ENCODE peak calls at places on chromosome X, in five cellular contexts. B is T-cell, Z is lower lobe of right lung, V is globus pallidus, D is upper lobe of right lung. P is an unnamed sample.
A peak's percentile ranks its signal among the peaks of the same experiment; 100 is the strongest.

GRCh38 chrX:113399501-113400192 is 559.0 kb upstream of the AMOT start:
- DNase-seq in Z (no peak), V (no peak), B (no peak), D (no peak), P (no peak)

GRCh38 chrX:95835223-95835622 is 849.4 kb upstream of the DIAPH2 start:
- DNase-seq in B (no peak), D (no peak), Z (no peak), V (no peak), P (no peak)

GRCh38 chrX:64338296-64338695 is 57.0 kb downstream of the MTMR8 start:
- DNase-seq in B (no peak), V (no peak), Z (no peak), D (no peak), P (no peak)

GRCh38 chrX:20248592-20249192 is 18.0 kb downstream of the RPS6KA3 start:
- DNase-seq in Z (no peak), V (no peak), B (no peak), D (no peak), P (no peak)

GRCh38 chrX:138791551-138791950 is 80.0 kb upstream of the FGF13 start:
- DNase-seq in D (no peak), Z (no peak), V (no peak), B (no peak), P (no peak)

GRCh38 chrX:103376979-103377324 is 614 bp downstream of the BEX3 start:
- DNase-seq in Z (no peak), V (no peak), D (no peak), B (no peak), P (no peak)

GRCh38 chrX:34886011-34886410 is 56.6 kb upstream of the FAM47B start:
- DNase-seq in V (no peak), D (no peak), Z (no peak), B (no peak), P (no peak)

GRCh38 chrX:14942341-14942740 is 69.1 kb downstream of the MOSPD2 start:
- DNase-seq in V (no peak), D (no peak), B (no peak), Z (no peak), P (no peak)

GRCh38 chrX:1153940-1154339 is 58.5 kb downstream of the CRLF2 start:
- DNase-seq in V (no peak), Z (no peak), D (no peak), B (no peak), P (no peak)

GRCh38 chrX:104195489-104196084 is 29.3 kb downstream of the FAM199X start:
- DNase-seq in B (no peak), Z (no peak), D (no peak), V (peak; percentile 12), P (no peak)

GRCh38 chrX:103791826-103792458 is 15.3 kb downstream of the PLP1 start:
- DNase-seq in B (no peak), Z (no peak), D (no peak), V (no peak), P (no peak)

GRCh38 chrX:115952417-115953092 is 218.0 kb upstream of the AGTR2 start:
- DNase-seq in D (no peak), Z (no peak), V (peak; percentile 32), B (no peak), P (no peak)

GRCh38 chrX:39484669-39485068 is 613.1 kb downstream of the BCOR start:
- DNase-seq in D (no peak), Z (no peak), B (no peak), V (peak; percentile 27), P (no peak)

GRCh38 chrX:44071847-44072545 is 98.8 kb upstream of the NDP start:
- DNase-seq in V (no peak), D (no peak), B (no peak), Z (no peak), P (no peak)

GRCh38 chrX:70504772-70505450 is 60.3 kb downstream of the DLG3 start:
- DNase-seq in D (no peak), Z (no peak), B (no peak), V (no peak), P (no peak)

GRCh38 chrX:154019061-154019621 is 561 bp downstream of the IRAK1 start:
- DNase-seq in B (no peak), D (peak; percentile 66), Z (no peak), V (no peak), P (no peak)

GRCh38 chrX:24761306-24761705 is 67.6 kb downstream of the POLA1 start:
- DNase-seq in B (no peak), V (no peak), Z (no peak), D (no peak), P (no peak)

GRCh38 chrX:70219938-70220764 is 14.3 kb upstream of the AWAT1 start:
- DNase-seq in Z (no peak), D (no peak), V (no peak), B (no peak), P (no peak)

GRCh38 chrX:69109706-69110635 is 55.3 kb downstream of the PJA1 start:
- DNase-seq in Z (no peak), V (no peak), B (no peak), D (no peak), P (no peak)

GRCh38 chrX:110966839-110967238 is 129.2 kb upstream of the PAK3 start:
- DNase-seq in B (no peak), V (no peak), D (no peak), Z (no peak), P (no peak)

GRCh38 chrX:49155900-49156837 is 6.4 kb upstream of the MAGIX start:
- DNase-seq in Z (peak; percentile 93), B (peak; percentile 78), V (peak; percentile 88), D (peak; percentile 94), P (peak; percentile 69)

P was measured in T-helper 1 cell.